ENCODE peak calls at places on chromosomes 7 and 10, in four cellular contexts. K, V, B and Y are unnamed samples.

GRCh38 chr10:59628456-59628855 is 81.2 kb downstream of the SLC16A9 start:
- DNase-seq in K (no peak), V (no peak), B (no peak), Y (no peak)

GRCh38 chr7:107931740-107932515 is 40.9 kb downstream of the DLD start:
- DNase-seq in K (no peak), V (no peak), B (no peak), Y (no peak)

GRCh38 chr7:6709808-6710207 is 3.1 kb upstream of the ZNF12 start:
- DNase-seq in K (no peak), V (no peak), B (no peak), Y (no peak)

GRCh38 chr10:50033481-50033880 is 34.3 kb upstream of the WASHC2A start:
- DNase-seq in K (no peak), V (no peak), B (no peak), Y (no peak)

GRCh38 chr10:124745678-124746077 is 1.5 kb upstream of the FAM53B start:
- DNase-seq in K (no peak), V (peak; percentile 74), B (no peak), Y (no peak)

GRCh38 chr7:99083068-99083651 is 60.7 kb downstream of the SMURF1 start:
- DNase-seq in K (no peak), V (no peak), B (no peak), Y (no peak)

GRCh38 chr10:106380706-106381105 is 783.8 kb downstream of the SORCS1 start:
- DNase-seq in K (no peak), V (no peak), B (no peak), Y (no peak)

GRCh38 chr10:67603086-67603485 is 92.9 kb downstream of the CTNNA3 start:
- DNase-seq in K (no peak), V (no peak), B (no peak), Y (no peak)

GRCh38 chr7:4745971-4746919 is 29.2 kb upstream of the AP5Z1 start:
- DNase-seq in K (no peak), V (peak; percentile 64), B (no peak), Y (no peak)

GRCh38 chr7:36088553-36088952 is 64.5 kb upstream of the EEPD1 start:
- DNase-seq in K (no peak), V (no peak), B (no peak), Y (no peak)

GRCh38 chr10:102066421-102067068 is 1.4 kb downstream of the HPS6 start:
- DNase-seq in K (no peak), V (no peak), B (no peak), Y (no peak)

GRCh38 chr7:102875700-102876192 is 37.1 kb upstream of the LRRC17 start:
- DNase-seq in K (no peak), V (peak; percentile 81), B (peak; percentile 25), Y (no peak)

GRCh38 chr7:93392984-93393383 is 160.8 kb downstream of the VPS50 start:
- DNase-seq in K (no peak), V (no peak), B (no peak), Y (no peak)

GRCh38 chr7:93390660-93391059 is 158.5 kb downstream of the VPS50 start:
- DNase-seq in K (no peak), V (no peak), B (no peak), Y (no peak)
- H3K27ac ChIP-seq in K (no peak overlapping the region), V (no peak overlapping the region), B (no peak overlapping the region), Y (no peak overlapping the region)

GRCh38 chr7:150519310-150519709 is 4.6 kb downstream of the GIMAP7 start:
- DNase-seq in K (no peak), V (no peak), B (no peak), Y (no peak)
- H3K27ac ChIP-seq in K (peak overlapping the region; percentile 46), V (no peak overlapping the region), B (no peak overlapping the region), Y (peak overlapping the region; percentile 50)

DNA sequence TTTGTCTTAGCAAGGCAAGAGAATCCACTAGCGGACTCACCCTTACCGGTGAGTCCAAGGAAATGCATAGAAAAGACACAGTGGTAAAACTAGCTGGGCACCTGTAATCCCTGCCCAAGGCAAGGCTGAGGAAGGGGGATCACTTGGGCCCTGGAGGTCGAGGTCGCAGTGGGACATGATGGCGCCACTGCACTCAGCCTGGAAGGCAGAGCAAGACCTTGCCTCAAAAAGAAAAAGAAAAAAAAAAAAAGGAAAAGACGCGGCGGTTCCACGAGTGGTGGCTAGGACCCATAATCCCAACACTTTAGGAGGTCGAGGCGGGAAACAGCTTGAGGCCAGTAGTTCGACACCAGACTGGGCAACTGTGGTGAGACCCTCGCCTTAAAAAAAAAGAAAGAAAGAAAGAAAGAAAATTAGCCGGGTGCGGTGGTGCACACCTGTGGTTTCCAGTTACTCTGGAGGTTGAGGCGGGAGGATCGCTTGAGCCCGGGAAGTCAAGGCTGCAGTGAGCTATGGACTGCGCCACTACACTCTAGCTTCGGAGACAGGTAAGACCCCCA is 808 bp upstream of the OTUD1 start:
- DNase-seq in K (no peak), V (no peak), B (no peak), Y (no peak)
- H3K27ac ChIP-seq in K (peak overlapping the region; percentile 97), V (peak overlapping the region; percentile 75), B (peak overlapping the region; percentile 88), Y (peak overlapping the region; percentile 97)

DNA sequence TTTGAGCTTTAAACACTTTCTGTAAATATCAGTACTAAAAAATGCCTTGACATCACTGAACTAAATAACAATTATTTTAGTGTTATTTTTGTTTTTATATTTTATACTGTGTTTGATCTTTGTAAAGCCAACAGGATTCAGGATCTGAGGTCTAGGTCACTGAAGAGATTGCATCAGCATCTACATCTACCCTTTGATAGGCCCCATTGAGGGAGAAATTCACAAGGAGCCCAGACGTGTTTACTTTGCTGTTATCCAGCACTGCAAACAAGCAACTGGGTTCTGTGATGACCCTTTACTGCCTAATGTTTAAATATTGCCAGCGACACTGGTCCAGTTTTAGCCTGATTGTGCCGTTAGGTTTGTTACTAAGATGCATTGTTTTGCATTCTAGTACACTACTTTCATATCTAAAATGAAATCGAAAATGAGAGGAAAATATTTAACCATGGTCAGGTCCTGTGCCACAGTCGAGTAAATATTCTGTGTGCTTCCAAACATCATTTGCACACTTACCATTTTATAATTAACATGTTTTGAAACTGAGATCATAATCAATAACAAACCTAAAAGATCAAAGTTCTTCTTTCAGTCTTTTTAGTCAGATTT is 48.7 kb downstream of the SP8 start:
- DNase-seq in K (no peak), V (peak; percentile 12), B (no peak), Y (no peak)
- H3K27ac ChIP-seq in K (no peak overlapping the region), V (no peak overlapping the region), B (no peak overlapping the region), Y (no peak overlapping the region)

GRCh38 chr10:13658864-13659685 is 72.3 kb downstream of the PRPF18 start:
- DNase-seq in K (no peak), V (no peak), B (no peak), Y (no peak)

GRCh38 chr10:13658256-13658655 is 71.5 kb downstream of the PRPF18 start:
- DNase-seq in K (no peak), V (no peak), B (no peak), Y (no peak)

GRCh38 chr10:13659887-13660544 is 73.3 kb downstream of the PRPF18 start:
- DNase-seq in K (peak; percentile 40), V (peak; percentile 61), B (no peak), Y (no peak)

GRCh38 chr10:13661261-13661660 is 74.5 kb downstream of the PRPF18 start:
- DNase-seq in K (no peak), V (no peak), B (no peak), Y (no peak)

DNA sequence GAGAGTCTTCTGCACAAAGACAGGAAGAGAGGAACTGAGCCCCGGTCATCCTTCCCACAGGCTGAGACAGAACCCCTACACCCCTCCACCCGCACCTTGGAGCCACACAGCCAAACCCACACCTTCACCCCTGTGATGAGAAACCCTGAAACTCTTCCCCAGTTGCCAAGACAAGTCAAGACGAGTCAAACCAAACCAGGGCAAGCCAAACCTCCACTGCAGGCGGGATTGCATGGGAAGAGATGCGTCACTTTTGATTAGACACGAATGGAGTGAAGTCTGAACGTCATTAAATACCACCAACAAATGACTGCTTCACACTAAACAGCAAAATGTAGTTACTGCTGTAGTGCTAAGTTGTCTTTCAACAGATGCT is 73.8 kb downstream of the PRPF18 start:
- DNase-seq in K (no peak), V (no peak), B (no peak), Y (no peak)
- H3K27ac ChIP-seq in K (peak overlapping the region; percentile 63), V (no peak overlapping the region), B (no peak overlapping the region), Y (peak overlapping the region; percentile 36)

DNA sequence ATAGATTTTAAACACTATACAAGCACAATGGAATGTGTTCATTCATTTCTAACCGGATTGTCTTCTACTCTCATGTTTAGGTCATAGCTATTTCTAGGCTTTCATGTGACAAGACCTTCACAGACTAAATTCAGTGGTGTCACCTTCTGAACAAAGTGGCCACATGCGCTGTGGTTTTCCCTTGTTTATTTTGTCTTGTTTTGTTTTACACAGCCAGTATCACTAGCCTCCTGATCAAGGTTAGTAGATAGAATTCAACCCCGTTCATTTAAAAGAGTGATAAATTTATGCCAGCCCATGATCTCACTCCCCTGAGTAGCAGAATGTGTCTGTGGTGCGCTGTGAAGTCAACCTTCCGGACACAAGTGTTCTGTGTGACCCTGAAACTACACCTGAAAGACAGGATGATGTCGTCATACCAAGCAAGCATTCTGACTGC is 209.1 kb downstream of the CREB5 start:
- DNase-seq in K (no peak), V (no peak), B (no peak), Y (no peak)
- H3K27ac ChIP-seq in K (no peak overlapping the region), V (peak overlapping the region; percentile 48), B (peak overlapping the region; percentile 55), Y (no peak overlapping the region)

DNA sequence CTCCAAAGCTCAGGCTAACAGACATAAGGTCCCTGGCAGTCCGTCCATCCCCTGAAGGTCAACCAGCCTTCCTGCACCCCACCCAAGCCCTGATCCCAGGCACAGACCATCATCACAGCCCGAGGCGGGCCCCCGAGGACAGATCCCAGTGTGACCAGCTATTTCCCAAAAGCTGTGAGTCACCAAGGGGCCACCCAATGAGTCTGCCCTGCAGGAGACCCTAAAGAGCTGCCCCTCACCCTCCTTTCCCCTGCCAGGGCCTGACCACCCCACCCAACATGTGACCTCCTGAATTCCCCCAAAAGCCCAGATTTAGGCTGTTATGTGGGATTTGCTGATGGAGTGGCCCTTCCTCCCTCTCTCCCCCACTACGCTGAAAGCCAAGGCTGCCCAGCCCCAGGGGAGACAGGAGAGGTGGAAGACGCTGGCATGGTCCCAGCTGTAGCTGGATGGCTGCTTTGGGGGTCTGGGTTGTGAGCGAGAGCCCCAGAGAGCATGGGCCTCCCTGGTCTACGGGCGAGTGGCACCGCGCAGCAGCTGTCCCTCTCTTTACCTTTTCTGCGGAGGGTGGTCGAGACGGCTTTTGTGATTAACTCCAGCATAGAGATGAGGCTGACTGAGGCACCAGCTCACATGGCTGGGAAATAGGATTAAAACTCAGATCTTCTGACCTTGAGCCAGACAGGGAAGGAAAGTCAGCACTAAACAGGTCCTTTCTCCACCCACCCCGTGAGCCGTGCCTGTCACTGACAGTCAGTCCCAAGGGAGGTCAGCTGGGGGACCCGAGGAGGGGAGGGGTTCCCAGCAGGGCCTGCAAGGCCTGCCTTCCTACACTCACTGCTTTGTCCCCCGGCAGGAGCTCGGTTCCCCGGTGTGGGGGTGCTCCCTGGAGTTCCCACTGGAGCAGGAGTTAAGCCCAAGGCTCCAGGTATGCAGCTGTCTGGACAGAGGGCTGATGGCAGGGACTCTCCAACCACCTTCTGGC is 16.7 kb downstream of the ELN start:
- DNase-seq in K (no peak), V (no peak), B (no peak), Y (no peak)
- H3K27ac ChIP-seq in K (peak overlapping the region; percentile 71), V (no peak overlapping the region), B (peak overlapping the region; percentile 98), Y (peak overlapping the region; percentile 36)

GRCh38 chr10:74177140-74177677 is 26.2 kb downstream of the ADK start:
- DNase-seq in K (no peak), V (peak; percentile 78), B (no peak), Y (no peak)

GRCh38 chr10:74178042-74178791 is 27.2 kb downstream of the ADK start:
- DNase-seq in K (no peak), V (no peak), B (no peak), Y (no peak)

GRCh38 chr10:74176380-74177139 is 25.5 kb downstream of the ADK start:
- DNase-seq in K (peak; percentile 92), V (peak; percentile 94), B (peak; percentile 90), Y (peak; percentile 98)

GRCh38 chr10:74175510-74176379 is 24.7 kb downstream of the ADK start:
- DNase-seq in K (no peak), V (peak; percentile 46), B (no peak), Y (no peak)

GRCh38 chr10:74179124-74179710 is 28.2 kb downstream of the ADK start:
- DNase-seq in K (no peak), V (no peak), B (no peak), Y (no peak)
- H3K27ac ChIP-seq in K (no peak overlapping the region), V (no peak overlapping the region), B (no peak overlapping the region), Y (no peak overlapping the region)